ENCODE peak calls at places on chromosomes 2 and 18, in seven cellular contexts. X, I, P, Y, Z, D and N are unnamed samples.
A peak's percentile ranks its signal among the peaks of the same experiment; 100 is the strongest.

GRCh38 chr2:33322099-33322498 is 154.3 kb upstream of the RASGRP3 start:
- DNase-seq in Y (peak; percentile 40), X (no peak), P (no peak), I (no peak), Z (no peak), D (peak; percentile 21), N (no peak)

GRCh38 chr18:79953921-79954651 is 2.6 kb upstream of the SLC66A2 start:
- DNase-seq in D (no peak), I (no peak), X (peak; percentile 26), Y (no peak), Z (no peak), P (no peak), N (no peak)

GRCh38 chr2:184602734-184603133 is 4.4 kb downstream of the ZNF804A start:
- DNase-seq in P (no peak), Y (no peak), I (no peak), Z (no peak), X (no peak), D (no peak), N (no peak)

GRCh38 chr2:96344011-96344410 is 8.4 kb downstream of the NCAPH start:
- DNase-seq in X (no peak), P (no peak), Y (no peak), D (no peak), I (peak; percentile 36), Z (no peak), N (no peak)

GRCh38 chr2:143946436-143947385 is 573.2 kb downstream of the ZEB2 start:
- DNase-seq in X (no peak), Y (no peak), Z (no peak), I (no peak), P (no peak), D (no peak), N (no peak)

GRCh38 chr2:16330571-16331351 is 334.9 kb downstream of the CYRIA start:
- DNase-seq in Z (no peak), P (no peak), D (peak; percentile 59), Y (peak; percentile 62), I (no peak), X (no peak), N (peak; percentile 45)

GRCh38 chr2:9364791-9365497 is 58.4 kb downstream of the ITGB1BP1 start:
- DNase-seq in I (no peak), D (no peak), Z (no peak), P (no peak), X (no peak), Y (no peak), N (no peak)

GRCh38 chr2:72917138-72917874 is at the start of gene EMX1:
- DNase-seq in I (peak; percentile 24), P (peak; percentile 59), Z (no peak), X (no peak), D (no peak), Y (no peak), N (peak; percentile 20)

GRCh38 chr18:32259553-32259952 is 69.7 kb downstream of the MEP1B start:
- DNase-seq in I (no peak), X (no peak), P (no peak), Z (no peak), Y (no peak), D (no peak), N (no peak)

GRCh38 chr18:13700153-13700552 is 26.2 kb downstream of the FAM210A start:
- DNase-seq in X (no peak), Y (no peak), Z (no peak), D (no peak), P (no peak), I (no peak), N (no peak)

GRCh38 chr2:795245-796041 is 118.2 kb upstream of the TMEM18 start:
- DNase-seq in I (no peak), Y (no peak), X (no peak), P (no peak), Z (no peak), D (no peak), N (no peak)

GRCh38 chr2:46926863-46927262 is 11.3 kb upstream of the MCFD2 start:
- DNase-seq in Y (no peak), I (no peak), D (no peak), X (no peak), Z (no peak), P (no peak), N (no peak)

GRCh38 chr18:44681611-44682010 is 923 bp downstream of the SETBP1 start:
- DNase-seq in I (no peak), Z (no peak), P (no peak), Y (no peak), D (no peak), X (no peak), N (no peak)

GRCh38 chr18:44682181-44682870 is 1.6 kb downstream of the SETBP1 start:
- DNase-seq in Y (peak; percentile 26), P (no peak), D (no peak), Z (peak; percentile 33), X (peak; percentile 87), I (no peak), N (no peak)

GRCh38 chr18:44680271-44681038 is at the start of gene SETBP1:
- DNase-seq in P (peak; percentile 74), D (peak; percentile 73), I (no peak), Y (peak; percentile 70), Z (peak; percentile 57), X (peak; percentile 93), N (peak; percentile 57)

GRCh38 chr18:44679912-44680270 is 797 bp upstream of the SETBP1 start:
- DNase-seq in Z (peak; percentile 47), Y (peak; percentile 55), I (no peak), P (peak; percentile 52), X (peak; percentile 85), D (peak; percentile 62), N (peak; percentile 35)

DNA sequence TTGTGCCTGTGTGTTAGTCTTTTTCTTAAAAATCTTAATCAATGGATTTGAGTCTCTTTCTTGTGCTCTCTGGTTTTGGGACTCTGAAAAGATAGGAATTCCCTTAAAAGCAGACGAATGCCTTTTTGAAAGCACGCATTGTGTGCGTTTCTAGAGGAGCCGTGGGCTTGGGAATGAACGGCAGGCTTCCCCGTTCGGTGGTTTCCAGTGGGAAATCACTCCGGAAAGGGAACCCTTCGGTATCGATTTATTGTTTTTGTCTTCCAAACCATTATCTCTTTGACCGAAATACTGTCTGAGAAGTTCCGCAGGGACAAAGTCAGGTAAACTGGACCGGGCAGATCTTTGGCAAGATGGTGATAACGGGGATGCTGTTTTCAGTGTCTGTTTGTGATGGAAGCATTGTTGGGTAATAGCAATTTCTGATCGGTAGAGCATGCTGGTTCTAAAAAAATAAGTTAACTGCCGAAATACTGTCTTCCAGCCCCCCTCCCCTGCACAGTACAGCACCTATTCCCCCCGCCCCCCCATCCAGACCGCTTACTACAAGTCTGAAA is 429 bp downstream of the SETBP1 start:
- DNase-seq in I (no peak), Z (no peak), Y (no peak), P (no peak), X (no peak), D (no peak), N (no peak)
- TF ChIP-seq CTCF in I (no peak), Z (no peak), Y (no peak), P (no peak), X (no peak), D (no peak), N (no peak)

DNA sequence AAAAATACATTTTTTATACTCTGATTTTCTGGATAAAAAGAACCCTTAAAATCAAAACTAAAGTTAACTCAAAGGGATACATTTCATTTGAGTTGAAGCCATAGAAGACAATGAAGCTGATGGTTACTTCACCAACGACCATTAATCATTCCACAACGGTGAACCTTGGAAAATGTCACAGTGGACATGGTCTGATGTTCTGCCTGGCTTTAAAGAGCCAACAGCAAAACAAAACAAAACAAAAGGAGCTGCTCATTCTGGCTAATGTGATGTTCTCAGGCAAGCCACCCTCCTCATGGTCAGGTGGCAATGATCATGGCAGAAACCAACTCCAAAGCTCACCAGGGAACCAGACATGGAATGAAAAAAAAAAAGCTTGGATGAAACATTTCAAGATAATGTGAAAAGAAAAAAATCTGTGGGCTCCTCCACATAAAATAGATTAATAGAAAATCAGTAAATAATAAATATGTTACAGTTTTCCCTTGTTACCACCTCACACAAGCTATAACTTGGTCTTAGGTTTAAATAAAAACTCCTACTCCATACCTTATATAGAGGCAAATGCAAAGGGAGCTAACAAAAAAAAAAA is 90.1 kb upstream of the SERTAD2 start:
- DNase-seq in I (no peak), P (no peak), X (no peak), Y (no peak), D (no peak), Z (no peak), N (no peak)
- TF ChIP-seq CTCF in I (no peak), P (no peak), X (no peak), Y (no peak), D (no peak), Z (no peak), N (no peak)

GRCh38 chr2:219142329-219142728 is 18.3 kb downstream of the NHEJ1 start:
- DNase-seq in Z (no peak), X (no peak), P (no peak), I (no peak), D (no peak), Y (no peak), N (no peak)
- TF ChIP-seq CTCF in Z (no peak), X (no peak), P (no peak), I (no peak), D (no peak), Y (no peak), N (no peak)

DNA sequence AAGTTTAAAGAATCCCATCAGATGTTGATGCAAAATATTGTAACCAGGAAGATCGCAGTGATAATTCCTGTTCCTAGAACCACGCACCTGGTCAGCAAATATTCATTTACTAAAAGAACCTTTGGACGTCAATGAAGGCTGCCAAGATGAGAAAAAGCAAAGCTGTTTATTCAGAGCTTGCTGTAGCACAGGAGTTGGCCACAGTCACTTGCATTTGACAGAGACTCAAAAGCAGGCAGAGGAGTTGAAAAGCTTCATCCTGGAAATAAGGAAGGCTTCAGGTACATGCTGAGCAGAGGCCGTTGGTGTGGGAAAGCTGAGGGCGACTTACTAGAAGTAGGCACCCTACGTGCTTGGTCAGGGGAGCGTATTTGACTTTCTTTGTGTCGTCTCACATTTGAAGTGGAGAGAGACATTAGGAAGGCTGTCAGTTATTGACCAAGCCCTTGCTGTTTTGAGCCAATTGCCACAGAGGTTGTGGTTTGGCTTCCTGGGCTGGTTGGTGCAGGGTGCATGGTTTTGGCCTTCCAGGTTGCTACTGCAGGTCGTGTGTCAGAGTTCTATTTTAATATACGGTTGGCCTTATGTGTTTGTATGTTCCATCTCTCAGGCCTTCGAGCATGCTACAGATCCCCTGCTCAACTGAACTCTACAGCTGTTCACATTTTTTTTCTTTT is 289.6 kb downstream of the METTL4 start:
- DNase-seq in Z (no peak), I (no peak), Y (no peak), P (no peak), D (no peak), X (no peak), N (no peak)
- TF ChIP-seq CTCF in Z (no peak), I (no peak), Y (no peak), P (no peak), D (no peak), X (no peak), N (no peak)